ENCODE peak calls at places on chromosome 9, in four cellular contexts. C is MM.1S, M is COR-L47, Q is NCI-H1436 treated with DMSO at 0.1 percent for 48 hours. P is an unnamed sample.

GRCh38 chr9:131410051-131410491 is 16.2 kb downstream of the PRRC2B start:
- DNase-seq in C (no peak), Q (no peak), M (no peak), P (no peak)

GRCh38 chr9:17204611-17205165 is 69.8 kb downstream of the CNTLN start:
- DNase-seq in C (no peak), M (no peak), Q (no peak), P (peak)

GRCh38 chr9:125558453-125559084 is 148.4 kb downstream of the MAPKAP1 start:
- DNase-seq in M (peak), C (peak), Q (no peak), P (peak)

GRCh38 chr9:129131300-129132145 is 20.3 kb downstream of the PTPA start:
- DNase-seq in M (peak), Q (peak), C (peak), P (peak)

GRCh38 chr9:69168709-69169217 is 5.3 kb upstream of the TJP2 start:
- DNase-seq in C (peak), M (peak), Q (peak), P (peak)

GRCh38 chr9:13992136-13992798 is 321.7 kb downstream of the NFIB start:
- DNase-seq in M (peak), Q (no peak), C (no peak), P (no peak)

GRCh38 chr9:131999692-132000551 is 79.7 kb downstream of the MED27 start:
- DNase-seq in M (no peak), Q (no peak), C (no peak), P (no peak)

GRCh38 chr9:38178282-38178681 is 109.3 kb upstream of the SHB start:
- DNase-seq in C (no peak), Q (no peak), M (no peak), P (no peak)